ENCODE peak calls at places on chromosomes 3 and 15, in eight cellular contexts. Q, Y, M, B, S, L, N and A are unnamed samples. For H3K4me1, the result is how much of the 10 kb centered on the place peaks cover.

GRCh38 chr3:194588741-194589140 is 44.5 kb downstream of the TMEM44 start:
- DNase-seq in Q (no peak), Y (no peak), M (no peak), B (no peak), S (no peak), L (peak), N (no peak), A (no peak)

GRCh38 chr3:12343091-12343494 is 54.2 kb downstream of the PPARG start:
- DNase-seq in Q (no peak), Y (no peak), M (no peak), B (no peak), S (peak), L (no peak), N (no peak), A (no peak)

GRCh38 chr3:142152349-142152748 is 3.0 kb upstream of the TFDP2 start:
- DNase-seq in Q (no peak), Y (no peak), M (no peak), B (no peak), S (peak), L (no peak), N (peak), A (no peak)

GRCh38 chr15:74025436-74025835 is 30.9 kb downstream of the PML start:
- DNase-seq in Q (no peak), Y (no peak), M (no peak), B (no peak), S (no peak), L (peak), N (no peak), A (no peak)

GRCh38 chr3:167967257-167968010 is 128.3 kb downstream of the GOLIM4 start:
- DNase-seq in Q (no peak), Y (peak), M (no peak), B (no peak), S (peak), L (no peak), N (no peak), A (no peak)

GRCh38 chr3:191441687-191442086 is 19.3 kb upstream of the PYDC2 start:
- DNase-seq in Q (no peak), Y (no peak), M (no peak), B (no peak), S (no peak), L (no peak), N (no peak), A (no peak)

GRCh38 chr15:61584410-61584809 is 355.3 kb upstream of the RORA start:
- DNase-seq in Q (no peak), Y (no peak), M (no peak), B (no peak), S (peak), L (no peak), N (no peak), A (no peak)

GRCh38 chr3:56042326-56042951 is 425.8 kb downstream of the ERC2 start:
- DNase-seq in Q (no peak), Y (peak), M (no peak), B (no peak), S (peak), L (peak), N (peak), A (no peak)

GRCh38 chr15:52780172-52780980 is 9.8 kb downstream of the ONECUT1 start:
- DNase-seq in Q (peak), Y (peak), M (no peak), B (peak), S (peak), L (peak), N (peak), A (no peak)

DNA sequence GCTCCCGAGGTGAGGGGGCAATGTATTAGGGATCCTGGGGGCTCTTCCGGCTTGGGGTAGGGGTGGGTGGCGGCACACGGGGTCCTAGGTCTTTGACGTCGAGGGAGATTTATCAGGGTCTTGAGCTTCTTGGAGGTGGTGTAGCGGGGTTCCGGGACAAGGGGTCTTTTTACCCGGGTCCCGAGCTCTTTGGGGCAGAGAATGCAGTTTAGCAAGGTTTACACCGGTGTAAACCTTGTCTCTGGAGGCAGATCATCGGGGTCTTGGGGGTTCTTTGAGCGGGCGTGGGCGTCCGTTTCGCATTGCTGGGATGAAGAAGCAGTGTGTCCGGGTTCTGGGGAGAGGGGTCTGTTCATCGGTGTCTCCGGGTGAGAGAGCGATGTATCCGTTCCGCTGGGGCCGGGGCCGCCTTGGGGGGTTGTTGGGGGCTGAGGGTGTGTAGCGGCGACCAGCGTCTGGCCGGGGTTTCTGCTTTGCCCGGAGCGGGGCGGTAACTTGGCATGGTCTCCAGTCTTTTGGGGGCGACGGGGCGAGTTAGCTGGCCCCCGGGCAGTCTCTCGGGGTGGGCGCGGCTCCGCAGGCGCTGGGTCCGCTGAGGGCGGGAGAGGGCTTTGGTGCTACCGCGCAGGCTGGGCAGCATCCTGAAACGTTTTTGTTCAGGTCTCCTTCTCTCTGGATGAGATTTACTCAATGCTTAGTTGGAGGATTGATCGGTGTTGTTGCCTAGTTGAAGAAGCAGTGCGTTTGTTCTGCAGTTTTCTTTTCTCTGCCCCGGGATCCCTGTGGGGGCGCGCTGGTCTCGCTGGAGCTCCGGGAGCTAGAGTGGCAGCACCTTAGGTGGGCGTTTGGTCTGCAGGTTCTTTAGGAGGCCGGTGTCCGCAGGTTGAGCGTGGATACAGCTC is 792 bp downstream of the GLCE start:
- DNase-seq in Q (peak), Y (peak), M (peak), B (peak), S (peak), L (peak), N (peak), A (no peak)
- TF ChIP-seq CTCF in Q (peak), Y (no peak), M (no peak), B (no peak), S (peak), L (peak), N (peak), A (no peak)

DNA sequence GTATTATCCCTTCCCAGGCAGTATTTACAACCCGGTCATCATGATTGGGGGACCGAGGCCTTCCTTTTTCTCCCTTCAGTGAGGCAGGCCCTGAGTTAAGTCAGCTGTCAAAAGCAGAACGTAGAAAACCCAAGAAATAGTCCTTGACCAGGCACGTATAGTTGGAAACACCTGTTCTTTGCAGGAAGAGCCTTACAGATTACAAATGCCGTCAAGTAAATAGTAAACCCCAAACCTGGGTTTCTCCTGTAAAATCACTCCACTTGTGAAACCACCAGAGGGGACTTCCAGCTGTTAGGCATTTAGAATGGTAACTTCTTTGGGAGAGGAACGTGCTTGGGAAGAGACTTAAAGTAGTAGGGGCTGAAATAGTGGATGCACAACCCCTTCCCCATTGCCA is 1.0 kb upstream of the BTBD1 start:
- DNase-seq in Q (no peak), Y (no peak), M (no peak), B (no peak), S (no peak), L (no peak), N (no peak), A (no peak)
- H3K27ac ChIP-seq in Q (peak), Y (peak), M (peak), B (no peak), S (no peak), L (no peak), N (peak), A (peak)

DNA sequence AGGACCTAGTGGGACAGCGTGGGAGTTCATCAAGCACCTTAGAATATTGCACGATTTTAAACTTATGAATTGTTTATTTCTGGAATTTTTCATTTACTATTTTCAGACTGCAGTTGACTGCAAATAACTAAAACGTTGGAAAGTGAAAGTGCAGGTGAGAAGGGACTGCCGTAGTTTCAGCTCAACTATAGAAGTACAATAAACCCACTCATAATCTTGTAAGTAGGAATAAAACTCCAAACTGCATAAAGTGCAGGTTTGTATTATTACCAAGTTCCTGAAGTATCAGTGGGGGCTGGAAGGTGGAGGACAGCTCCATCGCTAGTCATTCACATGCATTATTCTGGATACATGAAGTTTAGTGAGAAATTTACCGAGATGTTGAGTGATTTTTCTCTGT is 43.4 kb upstream of the PLCL2 start:
- DNase-seq in Q (no peak), Y (no peak), M (no peak), B (no peak), S (no peak), L (no peak), N (no peak), A (no peak)
- H3K4me1 ChIP-seq in Q (under half), Y (half or more), M (under half), B (under half), S (under half), L (under half), N (under half), A (under half)

DNA sequence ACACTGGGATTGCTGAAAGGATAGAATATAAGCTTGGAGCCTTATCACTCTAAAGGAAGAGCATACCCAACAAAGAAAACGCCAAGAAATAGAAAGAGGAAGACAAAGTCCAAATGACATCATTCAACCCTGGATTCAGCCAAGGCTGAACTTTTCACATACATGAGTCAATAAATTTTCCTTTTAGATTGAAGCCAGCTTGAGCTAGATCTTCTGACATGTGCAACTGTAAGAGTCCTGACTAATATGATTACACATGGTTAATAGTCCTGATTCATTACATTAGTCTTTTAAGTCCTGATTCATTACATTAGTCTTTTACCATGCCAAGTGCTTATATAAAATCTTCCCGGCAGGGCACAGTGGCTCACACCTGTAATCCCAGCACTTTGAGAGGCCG is 13.6 kb upstream of the DENND6A start:
- DNase-seq in Q (no peak), Y (no peak), M (no peak), B (no peak), S (peak), L (peak), N (no peak), A (no peak)
- TF ChIP-seq CTCF in Q (no peak), Y (no peak), M (no peak), B (no peak), S (no peak), L (no peak), N (no peak), A (no peak)

GRCh38 chr15:64105113-64105704 is 9.4 kb downstream of the SNX1 start:
- DNase-seq in Q (no peak), Y (peak), M (no peak), B (no peak), S (no peak), L (peak), N (no peak), A (no peak)
- H3K27ac ChIP-seq in Q (peak), Y (peak), M (no peak), B (no peak), S (no peak), L (peak), N (no peak), A (no peak)

GRCh38 chr3:152309031-152309430 is 40.3 kb downstream of the MBNL1 start:
- DNase-seq in Q (no peak), Y (no peak), M (no peak), B (no peak), S (no peak), L (no peak), N (no peak), A (no peak)
- H3K4me1 ChIP-seq in Q (half or more), Y (half or more), M (under half), B (under half), S (half or more), L (under half), N (under half), A (under half)

DNA sequence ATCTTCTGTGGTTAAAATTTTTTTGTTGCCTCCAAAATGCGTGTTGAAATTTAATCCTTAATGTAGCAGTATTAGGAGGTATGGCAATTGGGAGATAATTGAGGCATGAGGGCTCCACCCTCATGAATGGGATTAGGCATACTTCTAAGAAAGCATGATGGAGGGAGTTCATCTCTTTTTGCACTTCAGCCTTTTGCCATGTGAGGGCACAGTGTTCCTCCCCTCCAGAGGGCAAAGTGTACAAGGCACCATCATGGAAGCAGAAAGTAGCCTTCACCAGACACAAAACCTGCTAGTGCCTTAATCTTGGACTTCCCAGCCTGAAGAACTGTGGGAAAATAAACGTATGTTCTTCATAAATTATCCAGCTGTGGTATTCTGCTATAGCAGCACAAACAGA is 429.5 kb downstream of the ZIC1 start:
- DNase-seq in Q (no peak), Y (no peak), M (no peak), B (no peak), S (peak), L (no peak), N (peak), A (no peak)
- TF ChIP-seq CTCF in Q (no peak), Y (no peak), M (no peak), B (no peak), S (peak), L (peak), N (peak), A (no peak)

DNA sequence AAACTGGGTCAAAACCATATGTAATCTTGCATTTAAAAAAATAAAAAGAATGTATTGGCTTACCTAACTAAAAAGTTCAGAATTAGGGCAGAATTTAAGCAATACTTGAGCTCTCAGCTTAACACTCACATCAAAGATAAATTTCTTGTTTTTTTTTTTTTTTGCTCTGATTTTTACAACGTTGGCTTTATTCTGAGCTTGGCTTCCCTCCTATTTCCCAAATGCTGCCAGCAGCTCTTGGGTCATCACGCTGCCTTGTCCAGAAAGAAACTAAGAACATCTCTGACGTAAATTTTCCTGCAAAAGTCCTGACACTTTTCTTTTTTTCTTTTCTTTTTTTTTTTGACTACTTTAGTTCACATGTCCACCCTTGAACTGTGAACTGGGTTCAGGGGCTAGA is 150.6 kb upstream of the TGFBR2 start:
- DNase-seq in Q (no peak), Y (peak), M (peak), B (no peak), S (no peak), L (no peak), N (no peak), A (no peak)
- H3K27ac ChIP-seq in Q (no peak), Y (no peak), M (peak), B (no peak), S (no peak), L (no peak), N (no peak), A (peak)

GRCh38 chr3:72745146-72745976 is 102.9 kb downstream of the SHQ1 start:
- DNase-seq in Q (no peak), Y (peak), M (no peak), B (no peak), S (peak), L (peak), N (no peak), A (no peak)

GRCh38 chr3:72750405-72750922 is 97.8 kb downstream of the SHQ1 start:
- DNase-seq in Q (no peak), Y (no peak), M (no peak), B (no peak), S (no peak), L (no peak), N (no peak), A (no peak)

GRCh38 chr3:72744330-72744729 is 103.9 kb downstream of the SHQ1 start:
- DNase-seq in Q (no peak), Y (no peak), M (no peak), B (no peak), S (no peak), L (no peak), N (no peak), A (no peak)

GRCh38 chr3:72748659-72749058 is 99.6 kb downstream of the SHQ1 start:
- DNase-seq in Q (no peak), Y (no peak), M (no peak), B (no peak), S (no peak), L (no peak), N (no peak), A (no peak)

GRCh38 chr3:72746412-72747411 is 101.5 kb downstream of the SHQ1 start:
- DNase-seq in Q (no peak), Y (no peak), M (no peak), B (no peak), S (peak), L (peak), N (no peak), A (no peak)
- H3K4me1 ChIP-seq in Q (under half), Y (under half), M (under half), B (under half), S (under half), L (under half), N (under half), A (under half)